ENCODE peak calls at places on chromosome 22, in six cellular contexts. E is neuronal stem cell, V is IMR-90, L is mesendoderm, X is mesenchymal stem cell, G is H1. N is an unnamed sample.

GRCh38 chr22:38214248-38215056 is 12.7 kb downstream of the MAFF start:
- DNase-seq in V (peak; percentile 49), L (peak; percentile 83), X (peak; percentile 61), E (peak; percentile 70), G (peak; percentile 44), N (peak; percentile 88)

GRCh38 chr22:44108806-44109385 is 71.8 kb upstream of the PARVG start:
- DNase-seq in V (no peak), E (no peak), L (no peak), G (no peak), X (no peak), N (no peak)

GRCh38 chr22:45317551-45318167 is 7.9 kb downstream of the FAM118A start:
- DNase-seq in X (peak; percentile 17), G (no peak), L (peak; percentile 72), E (no peak), V (peak; percentile 37), N (peak; percentile 63)

GRCh38 chr22:45208993-45209838 is 31.5 kb downstream of the KIAA0930 start:
- DNase-seq in V (peak; percentile 91), G (peak; percentile 43), E (peak; percentile 55), X (peak; percentile 92), L (peak; percentile 54), N (peak; percentile 66)

GRCh38 chr22:37804502-37804885 is 3.2 kb upstream of the GCAT start:
- DNase-seq in G (no peak), V (no peak), X (no peak), E (no peak), L (no peak), N (no peak)

GRCh38 chr22:26894766-26895485 is 237.5 kb downstream of the MIAT start:
- DNase-seq in G (no peak), E (no peak), V (peak; percentile 92), L (no peak), X (peak; percentile 98), N (no peak)

GRCh38 chr22:30892286-30892685 is 76.3 kb downstream of the MORC2 start:
- DNase-seq in L (no peak), G (no peak), E (no peak), X (no peak), V (no peak), N (no peak)

GRCh38 chr22:27748355-27749168 is 53.0 kb downstream of the MN1 start:
- DNase-seq in G (no peak), X (peak; percentile 81), L (peak; percentile 67), V (peak; percentile 58), E (peak; percentile 31), N (peak; percentile 77)

GRCh38 chr22:42066133-42066761 is 4.4 kb downstream of the NAGA start:
- DNase-seq in G (no peak), X (no peak), V (no peak), E (no peak), L (no peak), N (no peak)

DNA sequence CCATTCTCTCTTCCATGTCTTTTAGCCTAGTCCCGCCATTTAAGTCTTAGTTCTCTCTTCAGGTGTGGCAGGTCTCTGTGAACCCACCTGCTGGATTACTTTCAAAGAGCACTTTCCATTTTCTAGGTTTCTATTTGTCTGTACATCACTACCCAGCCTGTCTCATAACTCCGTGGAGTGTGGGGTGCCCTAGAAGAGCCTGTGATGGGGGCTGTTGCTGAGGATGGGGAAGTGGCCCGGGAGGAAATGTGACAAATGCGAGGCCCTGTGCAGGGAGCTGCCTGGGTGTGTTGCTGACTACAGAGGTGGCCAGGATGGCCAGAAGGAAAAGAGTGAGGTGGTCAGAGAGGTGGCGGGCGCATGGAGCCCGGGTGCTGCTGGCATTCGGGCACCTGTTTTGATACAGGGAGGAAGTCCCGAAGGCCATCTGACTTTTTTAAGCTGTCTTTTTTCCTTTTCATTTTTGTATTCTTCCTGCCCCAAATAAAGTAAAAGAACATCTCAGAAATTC is 10.7 kb downstream of the DGCR8 start:
- DNase-seq in G (no peak), X (no peak), V (no peak), E (no peak), L (no peak), N (no peak)
- H2BK15ac ChIP-seq in G (no peak overlapping the region), X (no peak overlapping the region), V (no peak overlapping the region), E (no peak overlapping the region), L (no peak overlapping the region), N (no peak overlapping the region)

GRCh38 chr22:22196018-22196533 is 48.5 kb upstream of the VPREB1 start:
- DNase-seq in E (no peak), X (no peak), V (no peak), G (no peak), L (no peak), N (no peak)
- H2BK15ac ChIP-seq in E (no peak overlapping the region), X (no peak overlapping the region), V (no peak overlapping the region), G (no peak overlapping the region), L (no peak overlapping the region), N (no peak overlapping the region)

GRCh38 chr22:17929909-17930308 is 94.5 kb downstream of the MICAL3 start:
- DNase-seq in G (no peak), X (no peak), V (no peak), E (no peak), L (no peak), N (no peak)

GRCh38 chr22:17926516-17926915 is 97.8 kb downstream of the MICAL3 start:
- DNase-seq in E (no peak), G (no peak), V (no peak), L (no peak), X (no peak), N (no peak)

GRCh38 chr22:17927062-17927461 is 97.3 kb downstream of the MICAL3 start:
- DNase-seq in G (no peak), X (no peak), L (no peak), V (no peak), E (no peak), N (no peak)

GRCh38 chr22:17930455-17931313 is 93.7 kb downstream of the MICAL3 start:
- DNase-seq in E (no peak), G (no peak), X (no peak), L (no peak), V (no peak), N (no peak)

GRCh38 chr22:17928391-17928790 is 96.0 kb downstream of the MICAL3 start:
- DNase-seq in L (no peak), G (no peak), E (no peak), X (peak; percentile 11), V (no peak), N (no peak)
- H2BK15ac ChIP-seq in L (no peak overlapping the region), G (no peak overlapping the region), E (no peak overlapping the region), X (no peak overlapping the region), V (no peak overlapping the region), N (no peak overlapping the region)

GRCh38 chr22:33867118-33867863 is 53.0 kb downstream of the LARGE1 start:
- DNase-seq in V (peak; percentile 77), E (no peak), L (no peak), X (peak; percentile 81), G (no peak), N (no peak)

GRCh38 chr22:33865996-33866395 is 54.3 kb downstream of the LARGE1 start:
- DNase-seq in G (no peak), E (no peak), V (no peak), X (no peak), L (no peak), N (no peak)

GRCh38 chr22:33864723-33865130 is 55.5 kb downstream of the LARGE1 start:
- DNase-seq in E (no peak), L (no peak), X (peak; percentile 75), G (no peak), V (peak; percentile 36), N (no peak)

GRCh38 chr22:33865248-33865647 is 55.0 kb downstream of the LARGE1 start:
- DNase-seq in G (no peak), X (peak; percentile 33), V (no peak), E (no peak), L (no peak), N (no peak)

GRCh38 chr22:33866521-33866920 is 53.8 kb downstream of the LARGE1 start:
- DNase-seq in G (no peak), X (no peak), V (no peak), L (no peak), E (no peak), N (no peak)
- H2BK15ac ChIP-seq in G (no peak overlapping the region), X (no peak overlapping the region), V (peak overlapping the region; percentile 6), L (no peak overlapping the region), E (no peak overlapping the region), N (no peak overlapping the region)

DNA sequence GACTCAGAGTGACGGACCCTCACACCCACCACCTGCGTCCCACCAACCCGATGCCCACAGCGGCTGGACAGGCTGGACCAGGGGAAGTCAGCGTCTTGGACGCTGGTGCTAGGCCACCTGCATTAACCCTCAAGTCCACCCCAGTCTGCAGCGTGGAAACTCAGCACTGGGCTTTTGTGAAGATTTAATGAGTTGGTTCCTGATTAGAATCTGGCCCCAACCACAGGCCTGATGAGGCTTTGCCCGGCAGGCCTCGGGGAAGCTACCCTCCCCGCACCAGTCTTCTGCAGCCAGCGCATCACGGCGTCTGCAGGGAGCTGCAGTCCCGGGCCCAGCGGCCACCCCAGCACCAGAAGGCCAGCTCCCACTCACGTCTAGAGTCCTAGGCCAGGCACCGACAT is 101.0 kb downstream of the BRD1 start:
- DNase-seq in X (no peak), E (no peak), L (no peak), G (no peak), V (no peak), N (no peak)
- H2BK15ac ChIP-seq in X (no peak overlapping the region), E (peak overlapping the region; percentile 3), L (no peak overlapping the region), G (no peak overlapping the region), V (no peak overlapping the region), N (no peak overlapping the region)

DNA sequence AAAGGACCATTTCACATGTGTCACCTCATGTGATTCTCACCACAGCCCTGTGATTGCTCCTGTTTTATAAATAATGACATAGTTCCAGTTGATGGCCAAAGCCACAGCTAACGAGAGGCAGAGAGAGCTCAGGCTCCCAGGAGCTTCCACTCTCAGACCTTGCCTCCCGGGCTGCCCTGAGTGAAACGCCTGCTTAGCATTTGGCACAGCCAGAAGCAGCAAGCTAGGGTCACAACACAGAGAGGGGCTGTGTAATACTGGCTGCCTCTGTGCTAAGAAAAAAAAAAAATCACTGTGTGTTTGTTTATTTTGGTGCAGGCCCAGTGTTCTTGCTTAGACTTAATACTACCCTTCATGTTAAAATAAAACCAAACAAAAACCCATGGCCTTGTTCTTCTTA is 5.8 kb downstream of the TMEM121B start:
- DNase-seq in G (no peak), V (no peak), L (no peak), E (no peak), X (no peak), N (no peak)
- H2BK15ac ChIP-seq in G (no peak overlapping the region), V (no peak overlapping the region), L (no peak overlapping the region), E (no peak overlapping the region), X (no peak overlapping the region), N (no peak overlapping the region)

DNA sequence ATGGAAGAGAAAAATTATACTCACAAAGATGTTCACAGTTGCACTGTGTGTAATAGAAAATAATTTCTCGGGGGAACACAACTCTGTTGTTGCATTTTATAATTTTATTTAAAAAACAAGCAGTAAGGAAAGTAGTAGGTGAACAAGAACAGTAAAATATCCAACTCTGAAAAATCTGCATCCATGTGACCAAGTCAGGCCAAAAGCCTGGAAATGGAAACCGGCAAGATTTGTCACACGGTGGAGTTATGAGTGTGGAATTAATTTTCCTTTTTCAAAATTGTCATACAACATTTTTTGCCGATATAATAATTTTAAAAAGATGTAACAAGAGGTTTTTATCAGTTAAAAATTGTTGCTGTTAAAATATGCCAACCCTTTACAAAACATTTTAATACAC is 1421.5 kb downstream of the BRD1 start:
- DNase-seq in X (no peak), G (no peak), E (no peak), L (no peak), V (no peak), N (no peak)
- H2BK15ac ChIP-seq in X (no peak overlapping the region), G (no peak overlapping the region), E (no peak overlapping the region), L (no peak overlapping the region), V (no peak overlapping the region), N (no peak overlapping the region)

GRCh38 chr22:24510694-24511625 is 15.8 kb downstream of the UPB1 start:
- DNase-seq in L (peak; percentile 63), G (no peak), V (peak; percentile 68), E (no peak), X (peak; percentile 92), N (no peak)
- H2BK15ac ChIP-seq in L (no peak overlapping the region), G (no peak overlapping the region), V (no peak overlapping the region), E (no peak overlapping the region), X (no peak overlapping the region), N (no peak overlapping the region)

N was measured in H9.